ENCODE peak calls at places on chromosome 7, in ten cellular contexts. F, A, J, O, E, L, R, C, Z and P are unnamed samples.

GRCh38 chr7:38476764-38477163 is 154.4 kb downstream of the AMPH start:
- DNase-seq in E (no peak), J (no peak), A (no peak), O (no peak), Z (no peak), C (peak; percentile 21), L (no peak), F (no peak), R (no peak), P (no peak)

GRCh38 chr7:113282875-113283274 is 164.5 kb upstream of the SMIM30 start:
- DNase-seq in R (no peak), J (no peak), C (no peak), E (no peak), A (no peak), O (no peak), L (no peak), Z (no peak), F (no peak), P (no peak)

GRCh38 chr7:28296571-28297483 is 115.5 kb upstream of the CREB5 start:
- DNase-seq in L (no peak), F (peak; percentile 62), R (peak; percentile 88), E (peak; percentile 48), J (peak; percentile 21), O (peak; percentile 35), Z (no peak), C (no peak), A (no peak), P (no peak)

GRCh38 chr7:148883233-148884048 is 650 bp downstream of the EZH2 start:
- DNase-seq in F (peak; percentile 9), C (no peak), R (peak; percentile 41), A (no peak), L (no peak), Z (peak; percentile 74), J (peak; percentile 64), E (no peak), O (peak; percentile 59), P (peak; percentile 66)

GRCh38 chr7:4849390-4849789 is 12.4 kb downstream of the PAPOLB start:
- DNase-seq in R (peak; percentile 59), O (peak; percentile 10), Z (no peak), E (peak; percentile 35), L (no peak), C (no peak), A (peak; percentile 8), J (no peak), F (peak; percentile 4), P (no peak)

GRCh38 chr7:50684011-50684701 is 98.5 kb downstream of the GRB10 start:
- DNase-seq in L (no peak), F (no peak), Z (no peak), O (no peak), A (no peak), J (no peak), R (no peak), C (no peak), E (no peak), P (no peak)

GRCh38 chr7:27389508-27389907 is 146.9 kb downstream of the EVX1 start:
- DNase-seq in O (no peak), R (no peak), L (peak; percentile 55), E (peak; percentile 4), A (no peak), C (no peak), F (no peak), J (no peak), Z (no peak), P (no peak)

GRCh38 chr7:125136755-125137547 is 207.3 kb upstream of the POT1 start:
- DNase-seq in J (no peak), F (no peak), C (no peak), L (peak; percentile 8), A (no peak), Z (no peak), R (no peak), E (peak; percentile 80), O (no peak), P (no peak)

GRCh38 chr7:29160080-29160479 is 13.7 kb upstream of the CPVL start:
- DNase-seq in Z (no peak), A (no peak), L (no peak), C (no peak), E (no peak), J (no peak), R (no peak), F (no peak), O (no peak), P (no peak)

GRCh38 chr7:158157460-158157859 is 430.2 kb downstream of the PTPRN2 start:
- DNase-seq in A (no peak), E (no peak), F (peak; percentile 32), C (no peak), R (no peak), Z (no peak), L (no peak), J (no peak), O (no peak), P (no peak)

GRCh38 chr7:13197501-13197900 is 510.1 kb downstream of the ARL4A start:
- DNase-seq in R (no peak), J (no peak), E (peak; percentile 57), C (no peak), F (no peak), O (no peak), Z (no peak), L (peak; percentile 48), A (no peak), P (no peak)

GRCh38 chr7:94452257-94452656 is 57.4 kb upstream of the CASD1 start:
- DNase-seq in Z (no peak), C (no peak), R (no peak), J (no peak), E (no peak), O (peak; percentile 94), L (no peak), A (no peak), F (peak; percentile 52), P (no peak)